ENCODE peak calls at places on chromosomes 16 and 17, in seven cellular contexts. H, X, B, I, M, V and Q are unnamed samples.

GRCh38 chr17:75271955-75272847 is 1.2 kb upstream of the MIF4GD start:
- DNase-seq in H (no peak), X (no peak), V (no peak), I (no peak), M (peak; percentile 78), B (no peak), Q (no peak)

GRCh38 chr17:64223931-64224657 is 39.0 kb downstream of the TEX2 start:
- DNase-seq in I (no peak), H (no peak), M (no peak), V (no peak), B (no peak), X (no peak), Q (no peak)

GRCh38 chr17:78412403-78412802 is 34.0 kb downstream of the PGS1 start:
- DNase-seq in V (no peak), X (no peak), H (no peak), M (peak; percentile 58), I (no peak), B (peak; percentile 64), Q (peak; percentile 53)

GRCh38 chr17:65324574-65324973 is 187.4 kb downstream of the RGS9 start:
- DNase-seq in M (no peak), X (no peak), V (no peak), H (no peak), I (no peak), B (no peak), Q (no peak)

GRCh38 chr16:3157229-3158013 is 22.6 kb downstream of the ZNF213 start:
- DNase-seq in M (peak; percentile 76), H (peak; percentile 90), I (no peak), X (peak; percentile 89), V (peak; percentile 98), B (peak; percentile 94), Q (peak; percentile 44)

GRCh38 chr16:67538666-67539101 is 10.1 kb downstream of the RIPOR1 start:
- DNase-seq in H (no peak), X (no peak), M (peak; percentile 38), B (no peak), V (peak; percentile 62), I (no peak), Q (no peak)

GRCh38 chr16:71626018-71626857 is at the start of gene MARVELD3:
- DNase-seq in X (peak; percentile 46), B (peak; percentile 17), H (peak; percentile 76), I (no peak), V (peak; percentile 99), M (peak; percentile 69), Q (peak; percentile 95)

GRCh38 chr17:41792835-41793748 is 6.6 kb upstream of the JUP start:
- DNase-seq in V (no peak), M (peak; percentile 19), I (no peak), H (peak; percentile 79), B (peak; percentile 96), X (peak; percentile 68), Q (peak; percentile 95)

GRCh38 chr17:57603978-57604377 is 141.1 kb downstream of the CCDC182 start:
- DNase-seq in V (no peak), I (peak; percentile 79), H (no peak), M (no peak), B (no peak), X (no peak), Q (no peak)

DNA sequence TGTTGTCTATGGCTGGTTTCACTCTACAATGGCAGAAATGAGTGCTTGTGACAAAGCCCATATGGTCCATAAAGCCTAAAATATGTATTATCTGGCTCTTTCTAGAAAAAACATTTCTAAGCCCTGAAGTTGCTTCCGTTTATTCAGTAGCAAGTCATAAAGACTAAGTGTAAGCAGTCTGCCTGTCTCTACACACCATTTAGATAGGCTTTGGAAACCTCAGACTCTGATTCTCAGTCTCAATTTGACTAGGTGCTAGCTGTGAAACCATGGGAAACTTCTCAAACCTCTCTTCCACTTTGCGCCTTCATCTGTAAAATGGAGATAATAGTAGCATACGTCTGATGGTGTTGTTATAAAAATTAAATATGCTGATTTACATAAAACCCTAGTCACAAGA is 365.7 kb upstream of the CA10 start:
- DNase-seq in I (no peak), H (no peak), B (no peak), M (no peak), V (no peak), X (no peak), Q (no peak)
- TF ChIP-seq JUND in I (no peak), H (no peak), B (no peak), M (no peak), V (no peak), X (no peak), Q (no peak)

DNA sequence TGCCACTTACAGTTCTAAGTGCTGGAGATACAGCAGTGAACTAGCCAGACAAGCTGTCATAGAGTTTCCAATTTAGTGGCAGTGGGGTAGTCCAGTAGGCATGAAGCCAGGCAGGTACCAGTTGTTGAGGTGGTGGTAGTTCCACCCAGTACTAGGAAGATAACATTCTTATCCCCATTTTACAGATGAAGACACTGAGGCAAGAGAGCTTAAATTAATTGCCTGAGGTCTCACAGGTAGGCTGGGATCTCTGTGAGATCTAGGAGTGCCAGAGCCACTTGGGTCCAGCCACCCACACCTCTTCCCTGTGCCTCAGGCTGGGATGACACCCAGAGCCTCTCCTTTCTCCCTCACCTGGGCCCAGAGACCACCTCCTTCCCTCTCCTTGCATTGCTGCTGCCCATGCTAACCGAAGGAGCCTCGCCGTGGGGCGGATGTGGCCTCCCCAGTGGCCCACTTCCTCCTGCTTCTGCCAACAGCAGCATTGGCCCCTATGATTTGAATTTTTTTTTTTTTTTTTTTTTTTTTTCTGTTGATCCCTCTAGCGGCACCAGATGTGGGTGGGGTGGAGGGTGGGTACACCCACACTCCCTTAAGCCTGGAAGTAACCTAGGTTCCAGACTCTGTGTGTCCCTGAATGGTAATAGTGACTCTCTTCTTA is 114.0 kb downstream of the PRKCB start:
- DNase-seq in I (peak; percentile 28), B (no peak), H (no peak), V (no peak), M (no peak), X (no peak), Q (no peak)
- TF ChIP-seq JUND in I (no peak), B (no peak), H (no peak), V (no peak), M (no peak), X (no peak), Q (no peak)

GRCh38 chr16:31092330-31092729 is 2.3 kb downstream of the VKORC1 start:
- DNase-seq in H (no peak), B (no peak), V (no peak), M (no peak), I (no peak), X (no peak), Q (no peak)
- TF ChIP-seq JUND in H (no peak), B (no peak), V (no peak), M (no peak), I (no peak), X (no peak), Q (no peak)

DNA sequence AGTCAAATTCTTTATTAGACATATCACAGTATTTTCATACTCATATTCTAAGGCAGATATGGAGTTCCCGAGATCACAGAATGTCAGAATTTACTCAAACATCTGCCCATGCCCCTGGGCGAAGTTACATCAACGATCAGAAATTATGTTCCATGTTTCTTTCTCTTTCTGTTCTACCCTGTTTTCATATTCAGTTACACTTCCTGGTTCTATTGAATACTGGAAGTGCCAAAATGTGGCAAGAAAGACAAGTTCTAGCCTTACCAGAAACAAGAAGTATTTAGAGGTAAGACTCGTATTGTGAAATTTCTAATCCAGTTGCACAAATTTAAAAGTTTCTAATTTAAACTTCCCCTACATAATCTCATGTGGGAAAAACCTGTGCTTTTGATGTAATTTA is 36.1 kb downstream of the KCNJ2 start:
- DNase-seq in V (no peak), I (no peak), B (no peak), X (no peak), M (no peak), H (no peak), Q (no peak)
- TF ChIP-seq JUND in V (no peak), I (no peak), B (no peak), X (no peak), M (no peak), H (no peak), Q (no peak)

DNA sequence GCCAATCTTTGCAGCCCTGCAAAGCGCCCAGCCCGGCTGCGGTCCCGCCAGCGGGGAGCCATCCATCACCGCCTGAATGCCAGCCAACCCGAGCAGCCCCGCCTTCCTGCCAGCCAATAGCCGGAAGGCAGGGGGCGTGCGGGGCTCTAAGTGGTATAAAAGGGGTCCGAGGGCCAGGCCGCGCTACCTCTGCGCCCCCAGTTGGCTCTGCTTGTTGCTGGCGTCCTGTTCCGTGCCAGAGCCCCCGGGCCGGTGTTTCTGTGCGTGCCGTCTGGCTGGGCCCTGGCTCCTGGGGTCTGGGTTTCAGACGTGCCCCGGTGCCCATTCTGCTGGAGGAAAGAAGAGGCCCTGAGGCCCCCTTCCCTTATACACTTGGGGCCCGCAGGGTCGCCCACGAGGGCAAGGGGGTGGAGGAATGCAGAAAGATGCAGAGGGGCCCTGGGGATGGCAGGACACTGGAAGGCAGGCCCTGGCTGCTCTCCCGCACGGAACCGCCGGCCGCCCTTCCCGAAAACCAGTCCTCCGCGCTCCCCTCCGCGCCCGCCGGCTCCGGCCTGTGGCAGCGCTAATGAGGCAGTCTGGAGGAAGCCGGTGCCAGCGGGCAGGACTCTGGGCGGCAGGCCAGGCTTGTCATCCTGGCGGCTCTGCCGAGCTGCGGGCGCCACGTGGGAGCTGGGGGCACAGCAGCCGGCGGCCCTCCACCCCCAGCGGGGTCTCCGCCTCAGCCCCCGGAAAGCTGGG is 14.0 kb downstream of the COPZ2 start:
- DNase-seq in H (peak; percentile 75), V (peak; percentile 93), X (peak; percentile 50), I (no peak), B (no peak), M (peak; percentile 94), Q (peak; percentile 86)
- TF ChIP-seq JUND in H (no peak), V (no peak), X (no peak), I (no peak), B (no peak), M (no peak), Q (no peak)

GRCh38 chr17:43352579-43352978 is 46.2 kb upstream of the ARL4D start:
- DNase-seq in X (no peak), V (no peak), M (no peak), H (no peak), I (no peak), B (no peak), Q (no peak)

GRCh38 chr17:43353364-43353763 is 45.4 kb upstream of the ARL4D start:
- DNase-seq in V (no peak), X (no peak), H (no peak), I (no peak), M (no peak), B (no peak), Q (no peak)

GRCh38 chr17:43351686-43352085 is 47.1 kb upstream of the ARL4D start:
- DNase-seq in H (no peak), I (no peak), B (no peak), X (no peak), M (no peak), V (no peak), Q (no peak)

GRCh38 chr17:43350888-43351361 is 47.9 kb upstream of the ARL4D start:
- DNase-seq in I (no peak), B (peak; percentile 17), X (no peak), H (no peak), V (no peak), M (no peak), Q (no peak)

GRCh38 chr17:43349142-43349541 is 49.7 kb upstream of the ARL4D start:
- DNase-seq in M (no peak), I (no peak), X (no peak), B (peak; percentile 6), V (no peak), H (no peak), Q (no peak)
- TF ChIP-seq JUND in M (no peak), I (no peak), X (no peak), B (no peak), V (no peak), H (no peak), Q (no peak)

DNA sequence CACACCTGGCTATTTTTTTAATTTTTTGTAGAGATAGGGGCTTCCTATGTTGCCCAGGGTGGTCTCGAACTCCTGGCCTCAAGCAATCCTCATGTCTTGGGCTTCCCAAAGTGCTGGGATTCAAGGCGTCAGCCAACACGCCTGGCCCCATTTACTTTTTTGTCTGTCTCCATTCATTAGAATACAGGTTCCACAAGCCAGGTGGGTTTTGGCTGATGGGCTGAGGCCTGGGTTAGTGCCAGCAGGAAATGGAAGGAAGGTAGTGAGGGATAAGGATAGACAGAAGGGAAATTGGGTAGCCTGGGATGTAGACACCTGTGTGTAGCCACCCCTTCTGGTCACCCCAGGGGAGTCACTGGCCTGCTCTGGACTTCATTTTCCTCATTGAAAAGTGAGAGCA is 4.4 kb upstream of the IL27 start:
- DNase-seq in I (no peak), H (no peak), B (no peak), X (no peak), M (no peak), V (no peak), Q (peak; percentile 85)
- TF ChIP-seq JUND in I (no peak), H (no peak), B (no peak), X (no peak), M (no peak), V (no peak), Q (no peak)